ENCODE peak calls at places on chromosome 10, in five cellular contexts. A is H1, O is neuronal stem cell, C is mesenchymal stem cell, V is trophoblast cell. F is an unnamed sample. For H3K4me1, the result is how much of the 10 kb centered on the place peaks cover.

GRCh38 chr10:118304521-118304920 is 37.6 kb downstream of the FAM204A start:
- DNase-seq in A (no peak), O (no peak), C (no peak), V (no peak), F (no peak)

GRCh38 chr10:98267894-98268693 is at the start of gene LOXL4:
- DNase-seq in A (no peak), O (peak), C (peak), V (no peak), F (no peak)

GRCh38 chr10:93357680-93358079 is 124.5 kb downstream of the MYOF start:
- DNase-seq in A (no peak), O (peak), C (peak), V (no peak), F (peak)

GRCh38 chr10:74502963-74503608 is 323.3 kb upstream of the KAT6B start:
- DNase-seq in A (no peak), O (no peak), C (peak), V (no peak), F (no peak)

GRCh38 chr10:126945351-126946035 is 40.3 kb downstream of the DOCK1 start:
- DNase-seq in A (no peak), O (no peak), C (no peak), V (no peak), F (no peak)

GRCh38 chr10:28839600-28840007 is 162.3 kb downstream of the BAMBI start:
- DNase-seq in A (no peak), O (no peak), C (peak), V (peak), F (no peak)

GRCh38 chr10:30550967-30551815 is 78.4 kb downstream of the LYZL2 start:
- DNase-seq in A (no peak), O (no peak), C (no peak), V (no peak), F (no peak)

GRCh38 chr10:31678139-31678536 is 250.5 kb downstream of the ARHGAP12 start:
- DNase-seq in A (no peak), O (no peak), C (no peak), V (no peak), F (no peak)

GRCh38 chr10:27911645-27912044 is 87.2 kb downstream of the ODAD2 start:
- DNase-seq in A (no peak), O (no peak), C (peak), V (no peak), F (peak)

GRCh38 chr10:51371725-51372124 is 297.4 kb downstream of the PRKG1 start:
- DNase-seq in A (no peak), O (no peak), C (peak), V (no peak), F (no peak)

GRCh38 chr10:20877986-20878979 is 18.8 kb downstream of the NEBL start:
- DNase-seq in A (no peak), O (no peak), C (peak), V (no peak), F (no peak)

GRCh38 chr10:101066146-101066889 is 4.5 kb downstream of the KAZALD1 start:
- DNase-seq in A (peak), O (peak), C (peak), V (peak), F (peak)

GRCh38 chr10:128070161-128070560 is 56.1 kb downstream of the MKI67 start:
- DNase-seq in A (no peak), O (no peak), C (no peak), V (no peak), F (no peak)

GRCh38 chr10:35607475-35608316 is 2.6 kb downstream of the GJD4 start:
- DNase-seq in A (no peak), O (no peak), C (no peak), V (no peak), F (no peak)

GRCh38 chr10:43217563-43218205 is 49.2 kb downstream of the RASGEF1A start:
- DNase-seq in A (no peak), O (no peak), C (no peak), V (no peak), F (no peak)

GRCh38 chr10:19579841-19580240 is 236.4 kb upstream of the PLXDC2 start:
- DNase-seq in A (no peak), O (no peak), C (no peak), V (no peak), F (no peak)

GRCh38 chr10:89278034-89278535 is 23.8 kb upstream of the IFIT2 start:
- DNase-seq in A (no peak), O (no peak), C (peak), V (peak), F (no peak)

GRCh38 chr10:10007972-10008371 is 1009.7 kb upstream of the CELF2 start:
- DNase-seq in A (no peak), O (no peak), C (no peak), V (no peak), F (no peak)

GRCh38 chr10:127877701-127878100 is 15.0 kb downstream of the CLRN3 start:
- DNase-seq in A (no peak), O (no peak), C (no peak), V (no peak), F (no peak)

GRCh38 chr10:98400482-98400881 is 14.5 kb downstream of the PYROXD2 start:
- DNase-seq in A (no peak), O (no peak), C (peak), V (no peak), F (no peak)

GRCh38 chr10:60351191-60351853 is 38.4 kb downstream of the ANK3 start:
- DNase-seq in A (no peak), O (no peak), C (no peak), V (no peak), F (no peak)

GRCh38 chr10:49831352-49832040 is 69.4 kb upstream of the OGDHL start:
- DNase-seq in A (peak), O (peak), C (peak), V (no peak), F (peak)

GRCh38 chr10:42961776-42962119 is 115.1 kb upstream of the RET start:
- DNase-seq in A (peak), O (no peak), C (no peak), V (no peak), F (no peak)

GRCh38 chr10:133268532-133268931 is 8.1 kb downstream of the ADAM8 start:
- DNase-seq in A (no peak), O (no peak), C (no peak), V (no peak), F (no peak)
- H2BK12ac ChIP-seq in A (no peak), O (peak), C (no peak), V (no peak), F (no peak)

DNA sequence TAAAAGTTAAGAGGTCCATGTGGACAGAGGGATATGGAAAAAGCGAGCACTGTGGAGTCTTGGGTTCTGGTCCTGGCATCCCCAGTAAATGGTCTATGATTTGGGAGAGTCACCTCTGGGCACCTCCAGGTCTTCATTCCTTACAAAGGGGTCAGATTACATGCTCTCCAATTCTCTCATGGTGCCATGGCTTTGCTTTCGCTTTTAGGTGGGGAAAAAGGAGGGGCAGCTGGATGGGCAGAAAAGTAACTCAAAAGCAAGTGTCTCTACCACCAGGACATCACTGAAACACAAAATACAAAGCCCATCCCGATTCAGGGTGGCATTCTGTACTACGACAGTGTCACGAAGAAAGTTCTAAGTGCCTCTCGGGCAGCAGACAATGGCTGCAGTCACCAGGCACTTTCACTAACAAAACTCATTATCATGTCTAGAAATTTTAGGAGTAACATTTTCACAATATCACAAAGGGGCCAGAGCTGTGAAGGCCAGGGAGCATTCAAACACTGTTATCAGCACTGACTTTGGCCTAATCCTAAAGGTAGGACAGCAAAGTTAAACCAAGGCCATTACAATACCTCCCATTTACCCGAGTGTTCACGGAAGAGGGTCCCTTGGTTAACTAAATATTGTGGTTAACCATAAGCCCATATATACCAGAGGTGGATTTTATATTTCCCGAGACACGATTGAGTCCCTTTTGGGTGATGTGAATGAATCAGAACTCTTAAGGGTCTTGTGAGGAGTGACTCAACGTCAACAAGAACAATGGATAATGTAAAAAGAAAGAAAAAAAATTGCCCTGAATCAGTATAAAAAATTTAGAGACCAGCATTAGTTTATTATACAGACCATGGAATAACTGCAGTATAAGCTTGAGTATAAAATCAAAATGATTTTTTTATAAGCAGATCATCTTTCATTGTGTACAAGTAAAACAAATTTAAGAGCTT is 2.5 kb downstream of the PSAP start:
- DNase-seq in A (no peak), O (no peak), C (no peak), V (no peak), F (no peak)
- H3K4me1 ChIP-seq in A (under half), O (under half), C (under half), V (under half), F (under half)

GRCh38 chr10:3375505-3375904 is 202.9 kb upstream of the PITRM1 start:
- DNase-seq in A (no peak), O (no peak), C (no peak), V (no peak), F (no peak)
- H3K14ac ChIP-seq in A (no peak), O (no peak), C (no peak), V (no peak), F (no peak)

DNA sequence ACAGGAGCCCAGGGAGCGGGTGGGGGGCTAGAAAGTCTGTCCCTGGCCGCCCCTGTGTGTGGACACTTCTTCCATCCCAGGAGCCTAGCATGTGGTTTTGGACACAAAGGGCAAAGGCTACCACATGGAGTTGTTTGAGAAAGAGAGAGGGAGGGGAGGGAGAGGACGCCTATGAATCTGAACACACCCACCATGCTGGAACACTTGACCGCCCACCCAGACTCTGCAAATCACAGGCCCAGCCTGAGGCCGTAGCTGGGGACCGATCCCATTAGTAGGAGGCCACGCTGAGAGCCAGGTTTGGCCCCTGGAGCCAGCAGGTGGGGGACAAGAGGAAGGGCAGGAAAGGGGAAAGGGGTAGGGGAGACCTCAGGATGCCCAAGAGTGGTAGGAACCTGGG is 39.6 kb downstream of the ADAMTS14 start:
- DNase-seq in A (no peak), O (no peak), C (no peak), V (no peak), F (no peak)
- H2BK12ac ChIP-seq in A (no peak), O (no peak), C (no peak), V (no peak), F (no peak)

GRCh38 chr10:86867149-86867548 is 90.3 kb downstream of the MMRN2 start:
- DNase-seq in A (no peak), O (no peak), C (no peak), V (no peak), F (no peak)

GRCh38 chr10:86870679-86871078 is 86.7 kb downstream of the MMRN2 start:
- DNase-seq in A (no peak), O (no peak), C (no peak), V (no peak), F (no peak)

GRCh38 chr10:86871563-86872183 is 85.7 kb downstream of the MMRN2 start:
- DNase-seq in A (no peak), O (no peak), C (no peak), V (no peak), F (peak)

GRCh38 chr10:86872757-86873156 is 84.7 kb downstream of the MMRN2 start:
- DNase-seq in A (no peak), O (no peak), C (peak), V (no peak), F (no peak)

GRCh38 chr10:86868353-86868752 is 89.1 kb downstream of the MMRN2 start:
- DNase-seq in A (no peak), O (peak), C (peak), V (no peak), F (peak)
- H3K4me1 ChIP-seq in A (under half), O (under half), C (under half), V (under half), F (under half)

DNA sequence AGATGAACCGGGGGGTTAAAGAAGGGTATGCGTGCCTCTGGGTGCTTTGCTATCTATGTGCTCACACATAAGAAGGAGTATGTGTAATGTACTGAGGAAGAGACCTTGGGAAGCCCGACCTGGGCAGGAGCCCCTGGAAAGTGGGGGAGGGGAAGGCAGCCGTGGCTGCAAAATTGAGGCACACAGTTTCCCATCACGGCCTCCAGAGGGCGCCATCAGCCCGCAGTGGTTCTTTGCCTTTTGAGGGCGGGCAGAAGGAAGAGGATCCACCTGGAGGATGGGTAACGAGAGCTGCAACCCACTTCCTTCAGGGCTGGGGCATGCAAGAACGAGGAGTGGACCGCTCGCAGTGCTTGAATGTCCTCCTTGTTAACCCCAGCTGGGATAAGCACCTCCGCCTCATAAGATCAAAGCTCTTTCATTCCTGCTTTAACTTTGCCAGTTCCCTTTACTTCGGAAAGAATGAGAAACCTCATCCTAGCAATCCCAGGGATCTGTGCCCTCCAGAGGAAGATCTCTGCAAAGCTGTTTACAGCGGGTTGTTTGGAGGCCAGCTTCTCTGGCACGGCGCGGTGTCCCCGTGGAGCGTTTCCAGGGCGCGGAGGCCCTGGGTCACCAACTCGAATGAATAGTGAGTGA is 77.9 kb downstream of the PCGF5 start:
- DNase-seq in A (peak), O (peak), C (peak), V (peak), F (peak)
- H3K14ac ChIP-seq in A (no peak), O (no peak), C (no peak), V (no peak), F (no peak)

GRCh38 chr10:113911839-113912238 is 57.4 kb downstream of the NHLRC2 start:
- DNase-seq in A (no peak), O (no peak), C (no peak), V (no peak), F (no peak)
- H2BK12ac ChIP-seq in A (no peak), O (no peak), C (no peak), V (no peak), F (no peak)

GRCh38 chr10:124643281-124644009 is 100.7 kb downstream of the FAM53B start:
- DNase-seq in A (no peak), O (peak), C (no peak), V (no peak), F (no peak)
- H3K4me1 ChIP-seq in A (under half), O (half or more), C (under half), V (under half), F (under half)

GRCh38 chr10:110671788-110672579 is 27.8 kb downstream of the RBM20 start:
- DNase-seq in A (peak), O (peak), C (peak), V (peak), F (peak)
- H3K14ac ChIP-seq in A (no peak), O (no peak), C (no peak), V (peak), F (no peak)